ENCODE peak calls at places on chromosomes 2 and 18, in six cellular contexts. B, C, K, S, X and Z are unnamed samples.

GRCh38 chr2:18001671-18002070 is 123.2 kb downstream of the KCNS3 start:
- DNase-seq in B (no peak), C (no peak), K (peak), S (no peak), X (no peak), Z (no peak)

GRCh38 chr18:48983793-48984437 is 33.1 kb upstream of the SMAD7 start:
- DNase-seq in B (peak), C (no peak), K (peak), S (no peak), X (no peak), Z (no peak)

GRCh38 chr2:19649107-19649506 is 252.7 kb downstream of the TTC32 start:
- DNase-seq in B (no peak), C (no peak), K (no peak), S (no peak), X (no peak), Z (no peak)

GRCh38 chr18:79873449-79874110 is 75.8 kb downstream of the KCNG2 start:
- DNase-seq in B (no peak), C (peak), K (no peak), S (no peak), X (no peak), Z (no peak)

GRCh38 chr2:68907232-68907922 is 36.2 kb upstream of the BMP10 start:
- DNase-seq in B (no peak), C (no peak), K (no peak), S (no peak), X (no peak), Z (no peak)

GRCh38 chr2:199806179-199806578 is 44.8 kb downstream of the FTCDNL1 start:
- DNase-seq in B (no peak), C (no peak), K (no peak), S (no peak), X (no peak), Z (no peak)

GRCh38 chr2:54589340-54590215 is 133.5 kb downstream of the SPTBN1 start:
- DNase-seq in B (peak), C (no peak), K (peak), S (no peak), X (no peak), Z (peak)

GRCh38 chr18:78407456-78407823 is 572.2 kb upstream of the SALL3 start:
- DNase-seq in B (no peak), C (no peak), K (no peak), S (no peak), X (no peak), Z (no peak)

GRCh38 chr2:183059561-183059960 is 19.0 kb upstream of the DUSP19 start:
- DNase-seq in B (no peak), C (no peak), K (peak), S (no peak), X (no peak), Z (peak)

GRCh38 chr2:203534486-203535077 is 519 bp downstream of the RAPH1 start:
- DNase-seq in B (no peak), C (peak), K (peak), S (peak), X (peak), Z (peak)

GRCh38 chr2:240302933-240303332 is 132.5 kb upstream of the GPC1 start:
- DNase-seq in B (no peak), C (no peak), K (no peak), S (no peak), X (no peak), Z (no peak)

GRCh38 chr18:63105636-63106316 is 213.8 kb downstream of the BCL2 start:
- DNase-seq in B (no peak), C (no peak), K (no peak), S (no peak), X (no peak), Z (no peak)

GRCh38 chr2:238169708-238170251 is 11.0 kb downstream of the ERFE start:
- DNase-seq in B (peak), C (no peak), K (no peak), S (no peak), X (no peak), Z (no peak)

GRCh38 chr2:228339525-228339924 is 158.0 kb upstream of the SPHKAP start:
- DNase-seq in B (no peak), C (no peak), K (no peak), S (no peak), X (no peak), Z (no peak)

GRCh38 chr2:114022360-114023085 is 132.6 kb downstream of the ACTR3 start:
- DNase-seq in B (no peak), C (no peak), K (no peak), S (no peak), X (no peak), Z (peak)

GRCh38 chr18:5503740-5504139 is 40.1 kb downstream of the EPB41L3 start:
- DNase-seq in B (no peak), C (no peak), K (no peak), S (no peak), X (no peak), Z (no peak)

GRCh38 chr2:37797081-37797480 is 125.6 kb upstream of the CDC42EP3 start:
- DNase-seq in B (no peak), C (no peak), K (no peak), S (no peak), X (no peak), Z (no peak)

GRCh38 chr2:230908094-230908594 is 16.9 kb downstream of the GPR55 start:
- DNase-seq in B (no peak), C (no peak), K (no peak), S (no peak), X (no peak), Z (no peak)

GRCh38 chr2:130915595-130916437 is 79.1 kb downstream of the ARHGEF4 start:
- DNase-seq in B (no peak), C (no peak), K (no peak), S (no peak), X (no peak), Z (no peak)

GRCh38 chr2:121722479-121722878 is 14.2 kb downstream of the NIFK start:
- DNase-seq in B (no peak), C (no peak), K (no peak), S (no peak), X (no peak), Z (no peak)

GRCh38 chr18:63444567-63444966 is 22.3 kb upstream of the VPS4B start:
- DNase-seq in B (peak), C (no peak), K (peak), S (no peak), X (no peak), Z (no peak)

GRCh38 chr2:51510298-51510697 is 478.4 kb upstream of the NRXN1 start:
- DNase-seq in B (peak), C (no peak), K (no peak), S (no peak), X (no peak), Z (no peak)

GRCh38 chr2:105114551-105114950 is 76.7 kb downstream of the MRPS9 start:
- DNase-seq in B (no peak), C (no peak), K (peak), S (no peak), X (no peak), Z (peak)

GRCh38 chr2:171986778-171987177 is 13.0 kb upstream of the METAP1D start:
- DNase-seq in B (no peak), C (no peak), K (no peak), S (no peak), X (no peak), Z (no peak)

GRCh38 chr2:236309669-236310029 is 45.4 kb upstream of the ASB18 start:
- DNase-seq in B (no peak), C (no peak), K (peak), S (no peak), X (no peak), Z (no peak)

GRCh38 chr2:173062806-173063205 is 12.8 kb upstream of the MAP3K20 start:
- DNase-seq in B (no peak), C (no peak), K (peak), S (no peak), X (no peak), Z (no peak)

GRCh38 chr2:209988010-209988409 is 14.4 kb upstream of the RPE start:
- DNase-seq in B (no peak), C (no peak), K (no peak), S (no peak), X (no peak), Z (no peak)